ENCODE peak calls at places on chromosome 13, in nine cellular contexts. M is neuronal stem cell; P is psoas muscle; E is GM12865; Z is cardiac fibroblast; O is right lobe of liver; N is CD8-positive, alpha-beta T cell; V is kidney epithelial cell; C is HFF-Myc. F is an unnamed sample.

GRCh38 chr13:114004416-114005205 is 30.7 kb upstream of the C13orf46 start:
- DNase-seq in O (no peak), M (no peak), V (no peak), P (peak; percentile 52), E (no peak), N (no peak), Z (peak; percentile 88), C (no peak), F (peak; percentile 90)

GRCh38 chr13:56332671-56333070 is 808.0 kb upstream of the PRR20A start:
- DNase-seq in V (no peak), E (no peak), Z (no peak), O (no peak), P (no peak), M (no peak), C (no peak), N (no peak), F (no peak)

GRCh38 chr13:49711218-49711863 is 20.1 kb upstream of the EBPL start:
- DNase-seq in Z (peak; percentile 62), N (no peak), M (no peak), E (no peak), V (no peak), O (no peak), P (no peak), C (peak; percentile 62), F (peak; percentile 83)

GRCh38 chr13:79679334-79679733 is 198.4 kb downstream of the NDFIP2 start:
- DNase-seq in E (peak; percentile 64), N (peak; percentile 40), C (peak; percentile 59), P (peak; percentile 69), Z (peak; percentile 82), M (peak; percentile 65), V (peak; percentile 41), O (peak; percentile 55), F (peak; percentile 88)

GRCh38 chr13:23881408-23881785 is 7.8 kb downstream of the MIPEP start:
- DNase-seq in C (no peak), Z (no peak), N (no peak), V (no peak), O (no peak), P (no peak), M (no peak), E (no peak), F (no peak)

GRCh38 chr13:67123165-67123564 is 107.0 kb downstream of the PCDH9 start:
- DNase-seq in O (no peak), N (no peak), M (no peak), Z (no peak), E (no peak), V (no peak), P (no peak), C (no peak), F (no peak)

GRCh38 chr13:24851546-24851945 is 87.6 kb downstream of the RNF17 start:
- DNase-seq in V (no peak), C (no peak), M (no peak), Z (no peak), P (no peak), E (no peak), N (no peak), O (no peak), F (peak; percentile 10)

GRCh38 chr13:26476111-26476743 is 81.3 kb upstream of the WASF3 start:
- DNase-seq in O (peak; percentile 50), E (no peak), P (peak; percentile 82), N (no peak), V (no peak), C (no peak), M (no peak), Z (no peak), F (peak; percentile 32)

GRCh38 chr13:99353836-99354235 is 46.6 kb upstream of the GPR183 start:
- DNase-seq in N (no peak), E (no peak), O (no peak), M (no peak), P (no peak), C (no peak), V (no peak), Z (no peak), F (peak; percentile 14)

GRCh38 chr13:95937700-95938320 is 115.4 kb downstream of the UGGT2 start:
- DNase-seq in V (no peak), C (no peak), N (no peak), Z (no peak), P (no peak), O (no peak), M (no peak), E (no peak), F (no peak)
- H3K4me3 ChIP-seq in V (no peak overlapping the region), C (no peak overlapping the region), N (no peak overlapping the region), Z (no peak overlapping the region), P (no peak overlapping the region), O (no peak overlapping the region), M (no peak overlapping the region), E (no peak overlapping the region), F (no peak overlapping the region)

GRCh38 chr13:20714161-20714560 is 10.7 kb downstream of the IL17D start:
- DNase-seq in E (no peak), N (no peak), M (no peak), Z (no peak), V (no peak), P (no peak), C (no peak), O (no peak), F (no peak)

GRCh38 chr13:20713751-20714150 is 10.3 kb downstream of the IL17D start:
- DNase-seq in P (peak; percentile 75), E (no peak), M (no peak), V (no peak), Z (peak; percentile 52), C (no peak), O (no peak), N (no peak), F (peak; percentile 43)

GRCh38 chr13:20714563-20715339 is 11.3 kb downstream of the IL17D start:
- DNase-seq in V (no peak), O (no peak), N (no peak), M (no peak), C (no peak), Z (peak; percentile 96), P (peak; percentile 89), E (no peak), F (peak; percentile 79)

GRCh38 chr13:20716951-20717350 is 13.5 kb downstream of the IL17D start:
- DNase-seq in Z (no peak), V (no peak), E (no peak), C (no peak), M (peak; percentile 70), P (peak; percentile 79), O (no peak), N (no peak), F (no peak)

GRCh38 chr13:20715340-20715732 is 11.8 kb downstream of the IL17D start:
- DNase-seq in M (no peak), P (no peak), O (no peak), Z (no peak), E (no peak), N (no peak), C (no peak), V (no peak), F (no peak)
- H3K4me3 ChIP-seq in M (no peak overlapping the region), P (peak overlapping the region; percentile 65), O (no peak overlapping the region), Z (no peak overlapping the region), E (no peak overlapping the region), N (no peak overlapping the region), C (no peak overlapping the region), V (no peak overlapping the region), F (no peak overlapping the region)

GRCh38 chr13:40981949-40982348 is 37.2 kb downstream of the ELF1 start:
- DNase-seq in M (no peak), C (no peak), O (no peak), E (no peak), Z (no peak), N (no peak), V (no peak), P (no peak), F (no peak)

GRCh38 chr13:40984670-40985366 is 34.3 kb downstream of the ELF1 start:
- DNase-seq in P (no peak), N (no peak), M (no peak), E (peak; percentile 83), Z (no peak), O (no peak), V (no peak), C (no peak), F (no peak)

GRCh38 chr13:40983725-40984669 is 35.1 kb downstream of the ELF1 start:
- DNase-seq in C (no peak), P (no peak), V (no peak), E (no peak), N (no peak), Z (no peak), O (no peak), M (no peak), F (no peak)

GRCh38 chr13:40982772-40983171 is 36.3 kb downstream of the ELF1 start:
- DNase-seq in P (no peak), M (no peak), Z (peak; percentile 93), C (no peak), V (no peak), E (peak; percentile 93), O (no peak), N (peak; percentile 59), F (peak; percentile 96)

DNA sequence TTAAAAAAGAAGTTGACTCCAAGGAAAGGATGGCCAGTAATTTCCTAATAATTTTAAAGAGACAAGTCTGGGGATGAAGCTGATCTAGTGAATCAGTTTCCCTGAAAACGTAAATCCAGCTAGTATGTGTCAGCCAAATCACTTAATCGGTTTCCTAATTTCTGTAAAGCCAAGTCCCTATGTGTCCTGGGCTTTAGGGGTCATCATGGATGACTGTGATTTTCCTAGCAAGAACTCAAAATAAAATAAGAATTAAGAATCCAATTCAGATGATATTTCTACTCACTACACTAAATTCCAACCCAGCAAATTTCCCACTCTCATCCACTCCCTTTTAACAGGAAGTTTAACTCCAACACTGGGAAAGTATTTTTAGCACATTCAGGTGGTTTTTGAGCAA is 35.8 kb downstream of the ELF1 start:
- DNase-seq in V (no peak), M (no peak), C (no peak), P (no peak), Z (peak; percentile 33), E (no peak), O (no peak), N (no peak), F (peak; percentile 39)
- H3K4me3 ChIP-seq in V (no peak overlapping the region), M (no peak overlapping the region), C (no peak overlapping the region), P (peak overlapping the region; percentile 44), Z (no peak overlapping the region), E (peak overlapping the region; percentile 72), O (no peak overlapping the region), N (peak overlapping the region; percentile 36), F (peak overlapping the region; percentile 52)

GRCh38 chr13:103883152-103883551 is 816.9 kb upstream of the SLC10A2 start:
- DNase-seq in O (peak; percentile 92), M (peak; percentile 67), P (peak; percentile 93), E (no peak), N (no peak), C (no peak), V (peak; percentile 86), Z (peak; percentile 92), F (peak; percentile 95)

GRCh38 chr13:103884139-103884723 is 818.0 kb upstream of the SLC10A2 start:
- DNase-seq in N (no peak), V (no peak), Z (no peak), M (no peak), C (no peak), O (no peak), P (no peak), E (no peak), F (no peak)

GRCh38 chr13:103878891-103879605 is 812.8 kb upstream of the SLC10A2 start:
- DNase-seq in C (no peak), Z (peak; percentile 15), V (no peak), O (no peak), E (no peak), P (no peak), N (no peak), M (no peak), F (peak; percentile 4)

DNA sequence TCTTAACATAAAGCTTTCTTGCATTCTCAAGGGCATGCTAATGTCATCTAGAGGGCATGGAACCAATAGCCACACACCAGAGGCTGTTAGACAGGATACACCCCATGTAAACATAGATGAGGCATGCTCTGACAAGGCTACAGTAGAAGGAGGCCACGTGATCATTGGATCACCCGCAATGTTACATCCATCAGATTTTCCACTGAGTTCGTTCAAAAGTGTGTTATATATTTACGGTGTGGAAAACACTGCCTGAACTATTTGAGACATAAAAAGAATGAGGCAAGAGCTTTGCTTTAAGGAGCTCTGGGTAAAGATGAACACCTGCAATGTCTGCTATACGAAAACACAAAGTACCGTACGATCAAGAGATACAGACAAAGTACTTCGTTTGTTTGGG is 817.5 kb upstream of the SLC10A2 start:
- DNase-seq in N (no peak), C (no peak), P (no peak), Z (peak; percentile 4), M (no peak), E (no peak), V (no peak), O (no peak), F (peak; percentile 8)
- H3K4me3 ChIP-seq in N (no peak overlapping the region), C (no peak overlapping the region), P (peak overlapping the region; percentile 27), Z (no peak overlapping the region), M (no peak overlapping the region), E (no peak overlapping the region), V (no peak overlapping the region), O (no peak overlapping the region), F (no peak overlapping the region)